ENCODE peak calls at places on chromosomes 6 and 20, in four cellular contexts. T is A549, Y is IMR-90, R is K562. S is an unnamed sample.

GRCh38 chr6:43285415-43285814 is 12.6 kb upstream of the SLC22A7 start:
- DNase-seq in T (no peak), Y (no peak), R (no peak), S (no peak)

GRCh38 chr6:44226368-44227137 is 3.2 kb downstream of the SLC29A1 start:
- DNase-seq in Y (no peak), T (no peak), R (peak), S (no peak)

GRCh38 chr6:43428874-43429273 is 1.5 kb downstream of the ABCC10 start:
- DNase-seq in R (no peak), Y (no peak), T (no peak), S (no peak)

GRCh38 chr20:50569864-50570836 is 60.0 kb downstream of the PTPN1 start:
- DNase-seq in T (peak), R (peak), Y (peak), S (peak)

GRCh38 chr6:7887278-7887991 is 23.2 kb downstream of the TXNDC5 start:
- DNase-seq in Y (no peak), R (no peak), T (no peak), S (no peak)

GRCh38 chr6:5084787-5085637 is at the start of gene PPP1R3G:
- DNase-seq in T (peak), R (no peak), Y (peak), S (no peak)

GRCh38 chr6:87660226-87660886 is 41.7 kb downstream of the AKIRIN2 start:
- DNase-seq in Y (peak), R (no peak), T (no peak), S (no peak)

GRCh38 chr6:34934516-34934915 is 45.5 kb downstream of the ANKS1A start:
- DNase-seq in Y (peak), T (no peak), R (no peak), S (no peak)

GRCh38 chr6:142842423-142843261 is 102.3 kb downstream of the HIVEP2 start:
- DNase-seq in Y (peak), T (peak), R (no peak), S (peak)

GRCh38 chr20:47377122-47377722 is 20.7 kb upstream of the ZMYND8 start:
- DNase-seq in Y (no peak), R (no peak), T (peak), S (no peak)

GRCh38 chr6:53335224-53335994 is 13.3 kb downstream of the ELOVL5 start:
- DNase-seq in Y (no peak), T (no peak), R (no peak), S (no peak)

GRCh38 chr6:88722691-88723090 is 240.7 kb downstream of the RNGTT start:
- DNase-seq in T (no peak), Y (peak), R (no peak), S (no peak)

DNA sequence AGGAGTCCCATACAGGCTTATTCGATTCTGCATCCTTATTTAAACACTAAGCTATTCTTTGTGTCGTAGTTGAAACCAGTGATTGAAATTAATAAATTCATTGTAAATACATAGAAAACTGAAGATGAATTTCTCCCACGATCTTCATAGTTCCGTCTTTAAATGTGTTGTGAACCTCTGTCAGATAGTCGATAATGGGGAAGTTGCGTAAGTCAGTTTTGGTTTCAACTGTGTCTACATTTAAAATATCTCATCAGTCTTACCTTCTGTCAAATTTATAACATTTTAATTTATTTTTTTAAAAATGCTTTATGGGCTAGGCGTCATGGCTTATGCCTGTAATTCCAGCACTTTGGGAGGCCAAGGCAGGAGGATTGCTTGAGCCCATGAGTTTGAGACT is 12.7 kb downstream of the STX11 start:
- DNase-seq in T (no peak), R (no peak), Y (no peak), S (no peak)
- TF ChIP-seq MAZ in T (no peak), R (no peak), Y (no peak), S (no peak)

GRCh38 chr6:11362481-11363018 is 130.1 kb upstream of the NEDD9 start:
- DNase-seq in R (no peak), Y (no peak), T (no peak), S (no peak)

GRCh38 chr6:11363881-11364576 is 131.6 kb upstream of the NEDD9 start:
- DNase-seq in Y (no peak), R (no peak), T (no peak), S (no peak)

GRCh38 chr6:11366183-11366933 is 133.9 kb upstream of the NEDD9 start:
- DNase-seq in R (no peak), Y (no peak), T (peak), S (no peak)

GRCh38 chr6:11366934-11367637 is 134.6 kb upstream of the NEDD9 start:
- DNase-seq in T (peak), Y (no peak), R (no peak), S (no peak)

DNA sequence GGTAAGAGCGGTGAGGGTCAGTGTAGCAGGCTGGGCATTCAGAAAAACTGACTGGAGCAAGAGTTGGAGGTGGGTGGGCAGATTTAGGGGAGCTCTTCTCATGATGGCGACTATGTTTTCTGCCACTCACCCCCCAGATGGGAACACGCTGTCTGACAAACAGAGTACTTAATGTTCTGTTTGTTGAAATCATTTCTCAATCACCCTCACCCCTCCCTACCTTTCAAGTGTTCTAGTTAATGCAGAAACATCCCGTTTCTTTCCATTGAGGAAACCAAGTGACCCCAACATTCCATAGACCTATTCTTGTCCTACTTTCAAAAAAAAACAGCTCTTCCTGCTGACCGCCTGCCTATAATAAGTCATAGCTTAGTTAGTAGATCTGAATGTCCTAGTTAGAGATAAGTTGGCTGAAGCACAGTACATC is 132.5 kb upstream of the NEDD9 start:
- DNase-seq in T (no peak), R (no peak), Y (no peak), S (peak)
- TF ChIP-seq MAZ in T (no peak), R (no peak), Y (no peak), S (no peak)

GRCh38 chr6:148648754-148649453 is 97.9 kb upstream of the UST start:
- DNase-seq in T (no peak), Y (no peak), R (no peak), S (no peak)

GRCh38 chr6:148649454-148649963 is 97.3 kb upstream of the UST start:
- DNase-seq in T (no peak), R (no peak), Y (no peak), S (no peak)

GRCh38 chr6:148650941-148651540 is 95.8 kb upstream of the UST start:
- DNase-seq in R (no peak), T (no peak), Y (no peak), S (no peak)

GRCh38 chr6:148657053-148657452 is 89.8 kb upstream of the UST start:
- DNase-seq in T (no peak), Y (peak), R (no peak), S (no peak)

DNA sequence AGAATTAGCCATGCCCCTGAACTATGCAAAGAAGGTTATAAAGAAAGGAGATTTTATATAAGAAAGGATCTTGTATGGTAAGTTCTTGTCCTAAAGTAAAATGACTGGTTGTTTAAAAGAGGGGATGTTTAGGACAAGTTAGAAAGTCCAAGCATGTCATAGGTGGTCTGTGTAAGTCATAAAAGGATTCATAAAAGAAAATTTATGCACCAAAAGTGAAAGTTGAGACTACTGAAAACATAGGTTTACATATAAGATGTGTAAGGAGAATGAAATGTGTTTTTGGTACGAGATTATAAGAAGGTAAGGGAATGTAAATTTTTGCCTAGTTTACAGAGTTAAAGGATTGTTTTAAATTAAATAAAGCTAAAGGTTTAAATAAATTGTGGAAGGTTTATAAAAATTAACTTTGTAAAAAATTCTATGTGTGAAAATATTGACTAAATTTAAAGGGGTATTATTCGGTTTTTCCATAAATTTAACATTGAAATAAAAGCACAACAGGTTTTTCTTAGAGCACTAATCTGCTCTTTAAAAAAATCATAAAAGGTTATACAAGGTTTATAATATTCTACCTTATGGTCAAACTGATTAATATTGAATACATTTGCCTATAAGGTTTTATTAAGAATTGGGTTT is 93.6 kb upstream of the UST start:
- DNase-seq in Y (no peak), T (no peak), R (no peak), S (no peak)
- TF ChIP-seq MAZ in Y (no peak), T (no peak), R (no peak), S (no peak)

DNA sequence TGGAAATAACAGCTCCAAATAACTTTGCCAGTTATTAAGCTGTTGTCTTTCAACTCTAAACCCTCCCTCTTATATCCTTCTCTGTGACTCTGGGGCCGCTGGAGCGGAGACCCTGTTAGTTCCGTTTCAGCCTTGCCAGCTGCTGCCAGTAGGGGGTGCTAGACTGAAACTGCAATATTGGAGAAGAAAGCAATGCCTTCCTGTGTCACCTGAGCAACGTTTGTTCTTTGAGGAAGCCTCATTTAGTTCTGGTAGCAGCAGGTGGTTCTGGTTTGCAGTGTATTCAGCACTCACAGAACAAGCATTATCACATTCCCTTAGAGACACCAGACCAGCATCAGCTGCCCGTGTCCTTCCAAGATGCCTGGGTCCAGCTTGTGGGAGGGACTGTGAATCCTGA is 22.9 kb upstream of the JAG1 start:
- DNase-seq in Y (no peak), R (peak), T (no peak), S (peak)
- TF ChIP-seq MAZ in Y (no peak), R (no peak), T (no peak), S (no peak)

DNA sequence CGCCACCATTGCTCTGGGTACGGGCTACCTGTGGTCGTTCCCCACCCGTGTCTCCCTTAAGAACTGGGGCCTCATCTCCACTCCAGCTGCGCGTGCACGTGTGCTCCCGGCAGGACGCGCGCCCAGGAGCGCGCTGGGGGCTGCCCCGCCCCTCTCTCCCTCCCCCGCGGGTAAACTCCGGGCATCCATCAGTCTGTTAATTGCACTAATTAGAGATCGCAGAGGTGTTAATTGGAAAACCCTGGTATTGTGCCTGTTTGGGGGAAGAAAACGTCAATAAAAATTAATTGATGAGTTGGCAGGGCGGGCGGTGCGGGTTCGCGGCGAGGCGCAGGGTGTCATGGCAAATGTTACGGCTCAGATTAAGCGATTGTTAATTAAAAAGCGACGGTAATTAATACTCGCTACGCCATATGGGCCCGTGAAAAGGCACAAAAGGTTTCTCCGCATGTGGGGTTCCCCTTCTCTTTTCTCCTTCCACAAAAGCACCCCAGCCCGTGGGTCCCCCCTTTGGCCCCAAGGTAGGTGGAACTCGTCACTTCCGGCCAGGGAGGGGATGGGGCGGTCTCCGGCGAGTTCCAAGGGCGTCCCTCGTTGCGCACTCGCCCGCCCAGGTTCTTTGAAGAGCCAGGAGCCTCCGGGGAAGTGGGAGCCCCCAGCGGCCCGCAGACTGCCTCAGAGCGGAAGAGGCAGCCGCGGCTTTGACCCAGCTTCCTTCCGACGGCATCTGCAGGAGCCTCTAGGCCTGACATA is 14.4 kb downstream of the FOXP4 start:
- DNase-seq in Y (no peak), R (no peak), T (no peak), S (no peak)
- TF ChIP-seq MAZ in Y (no peak), R (no peak), T (no peak), S (no peak)

DNA sequence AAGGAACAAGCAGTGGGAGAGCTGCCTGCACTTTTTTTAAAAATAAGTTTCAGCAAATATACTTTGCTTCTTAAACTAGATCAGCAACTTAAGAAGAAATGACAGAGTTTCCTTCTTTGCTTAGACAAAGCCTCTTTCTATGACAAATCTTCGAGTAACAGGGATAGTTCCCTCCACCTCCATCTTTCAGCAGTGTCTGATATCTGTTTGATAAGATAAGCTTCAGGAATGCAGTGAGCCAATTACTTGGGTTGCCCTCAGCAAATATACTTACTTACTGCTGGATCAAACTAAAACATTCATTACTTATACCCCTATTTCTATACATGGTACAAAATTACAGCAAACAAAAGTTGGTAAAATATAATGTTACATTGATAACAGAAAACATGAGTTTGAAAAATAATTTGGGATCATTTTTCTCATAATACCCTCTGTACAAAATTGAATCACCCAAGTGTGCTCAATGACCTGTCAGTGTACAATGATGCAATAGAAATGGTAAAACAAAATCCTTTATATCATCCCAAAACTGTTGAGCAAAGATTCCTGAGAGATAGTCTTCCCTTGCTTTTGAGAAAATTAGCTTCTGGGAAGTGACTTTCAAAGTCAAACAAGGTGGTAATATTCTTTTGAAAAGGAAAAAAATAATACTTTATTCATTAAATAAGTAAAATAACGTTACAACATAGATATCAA is 24.5 kb downstream of the FRK start:
- DNase-seq in Y (no peak), T (no peak), R (no peak), S (no peak)
- TF ChIP-seq MAZ in Y (no peak), T (no peak), R (no peak), S (no peak)